ENCODE peak calls at places on chromosomes 7 and 10, in six cellular contexts. H, X, B, K, U and F are unnamed samples.

GRCh38 chr7:17058568-17058967 is 176.8 kb upstream of the AGR3 start:
- DNase-seq in H (no peak), X (peak), B (peak), K (no peak), U (no peak), F (no peak)

GRCh38 chr7:106418526-106418925 is 133.7 kb upstream of the NAMPT start:
- DNase-seq in H (no peak), X (peak), B (peak), K (peak), U (no peak), F (no peak)

GRCh38 chr7:113710310-113711106 is 208.3 kb downstream of the PPP1R3A start:
- DNase-seq in H (peak), X (peak), B (peak), K (peak), U (no peak), F (peak)

GRCh38 chr10:821322-821721 is 110.2 kb downstream of the LARP4B start:
- DNase-seq in H (no peak), X (peak), B (peak), K (no peak), U (no peak), F (no peak)

GRCh38 chr10:116765549-116766162 is 23.3 kb upstream of the HSPA12A start:
- DNase-seq in H (peak), X (peak), B (peak), K (no peak), U (peak), F (peak)

GRCh38 chr10:124007102-124007772 is 86.2 kb downstream of the CHST15 start:
- DNase-seq in H (no peak), X (no peak), B (no peak), K (no peak), U (no peak), F (no peak)

GRCh38 chr10:86440874-86441838 is 74.6 kb upstream of the GRID1 start:
- DNase-seq in H (no peak), X (peak), B (peak), K (peak), U (no peak), F (no peak)

GRCh38 chr10:58217612-58218011 is 50.1 kb downstream of the IPMK start:
- DNase-seq in H (no peak), X (peak), B (peak), K (no peak), U (no peak), F (no peak)

GRCh38 chr7:92304406-92304893 is 58.7 kb downstream of the ANKIB1 start:
- DNase-seq in H (no peak), X (no peak), B (no peak), K (no peak), U (no peak), F (no peak)

GRCh38 chr7:147485660-147486210 is 1104.8 kb upstream of the C7orf33 start:
- DNase-seq in H (no peak), X (no peak), B (no peak), K (no peak), U (no peak), F (no peak)

GRCh38 chr7:94375713-94376112 is 19.0 kb upstream of the COL1A2 start:
- DNase-seq in H (no peak), X (peak), B (peak), K (peak), U (no peak), F (no peak)

GRCh38 chr7:94374231-94374630 is 20.5 kb upstream of the COL1A2 start:
- DNase-seq in H (no peak), X (peak), B (peak), K (peak), U (no peak), F (no peak)

GRCh38 chr7:94376281-94376680 is 18.4 kb upstream of the COL1A2 start:
- DNase-seq in H (no peak), X (no peak), B (no peak), K (no peak), U (no peak), F (no peak)

GRCh38 chr7:94375167-94375566 is 19.5 kb upstream of the COL1A2 start:
- DNase-seq in H (no peak), X (peak), B (peak), K (peak), U (no peak), F (no peak)

DNA sequence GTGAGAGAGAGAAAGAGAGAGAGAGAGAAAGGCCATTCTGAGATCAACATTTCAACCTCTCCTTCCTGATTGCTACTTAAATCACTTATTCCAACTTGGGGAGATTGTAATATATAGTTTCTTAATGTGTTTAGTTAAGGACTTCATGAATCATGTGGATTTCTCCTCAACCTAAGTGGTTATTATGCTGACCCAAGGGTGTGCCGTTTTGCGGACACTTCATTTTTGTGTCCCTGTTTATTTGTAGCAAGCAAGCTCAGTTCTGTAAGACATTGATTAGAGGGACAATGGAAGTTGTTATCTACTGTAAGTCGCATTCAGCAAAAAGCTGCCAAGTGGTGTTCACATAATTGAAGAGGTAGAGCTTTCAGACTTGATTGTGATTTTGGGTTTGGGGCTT is 20.0 kb upstream of the COL1A2 start:
- DNase-seq in H (no peak), X (peak), B (peak), K (no peak), U (no peak), F (no peak)
- H3K4me3 ChIP-seq in H (no peak), X (peak), B (peak), K (peak), U (no peak), F (no peak)

DNA sequence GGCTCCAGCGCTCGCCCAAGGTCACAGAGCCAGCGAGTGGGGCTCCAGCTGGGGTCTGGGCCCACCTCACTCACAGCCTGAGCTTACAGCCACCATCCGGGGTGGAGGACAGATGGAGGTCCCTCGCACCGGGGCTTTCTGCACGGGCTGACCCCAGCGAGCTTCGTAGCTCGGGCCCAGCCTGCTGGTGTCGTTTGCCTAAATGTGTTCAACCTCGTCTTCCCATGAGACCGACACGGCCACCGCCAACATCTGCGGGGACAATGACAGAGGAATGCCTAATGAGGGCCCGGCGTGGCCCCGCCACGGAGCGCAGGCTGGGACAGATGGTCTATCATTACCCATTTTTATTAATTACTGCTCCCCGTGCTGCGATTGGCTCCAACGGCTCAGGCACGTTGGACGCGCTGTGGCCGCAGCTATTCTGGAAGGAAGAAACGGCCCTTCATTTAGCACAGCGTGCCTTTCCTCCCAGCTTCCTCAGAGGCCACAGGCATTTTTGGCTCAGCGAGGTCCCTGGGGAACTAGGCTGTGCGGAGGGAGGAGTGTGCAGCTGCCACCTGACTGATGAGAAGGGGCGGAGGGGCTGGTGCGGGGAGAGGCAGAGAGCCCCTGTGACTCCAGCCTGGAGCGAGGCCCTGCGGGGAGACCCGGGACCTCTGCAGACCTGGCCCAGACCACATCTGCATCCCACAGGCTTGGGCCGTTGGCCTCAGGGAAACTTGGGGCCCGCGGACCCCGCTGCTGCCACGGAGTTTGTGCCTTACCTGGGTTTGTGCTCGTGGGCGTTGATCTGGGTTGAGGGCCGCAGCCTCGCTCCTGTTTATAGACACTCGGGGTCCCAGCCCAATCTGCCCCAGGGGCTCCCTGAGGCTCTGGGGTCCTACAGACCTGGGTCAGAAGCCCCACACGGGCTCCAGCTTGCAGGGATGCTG is 22.9 kb upstream of the ELFN1 start:
- DNase-seq in H (no peak), X (peak), B (peak), K (no peak), U (no peak), F (no peak)
- H3K4me3 ChIP-seq in H (no peak), X (no peak), B (no peak), K (no peak), U (no peak), F (no peak)

DNA sequence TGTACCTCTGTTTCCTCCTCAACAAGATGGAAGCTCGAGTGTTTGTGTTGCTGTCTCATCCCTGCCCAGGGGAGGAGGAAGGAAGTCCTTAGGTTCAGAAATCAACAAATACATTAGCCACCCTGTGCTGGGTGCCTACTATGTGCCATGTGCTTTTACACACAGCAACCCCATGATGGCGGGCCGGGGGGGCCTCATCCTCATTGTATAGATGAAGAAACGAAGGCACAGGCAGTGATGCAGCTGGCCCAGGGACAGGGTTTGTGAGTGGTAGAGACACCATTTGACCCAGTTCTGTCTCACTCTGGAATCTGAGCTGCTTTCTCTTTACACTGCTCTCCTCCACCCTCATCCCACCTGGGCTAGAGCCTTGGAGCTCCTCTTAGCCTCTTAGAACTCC is 1.9 kb upstream of the CALHM2 start:
- DNase-seq in H (no peak), X (no peak), B (no peak), K (no peak), U (no peak), F (no peak)
- H3K4me3 ChIP-seq in H (no peak), X (no peak), B (no peak), K (no peak), U (no peak), F (no peak)

DNA sequence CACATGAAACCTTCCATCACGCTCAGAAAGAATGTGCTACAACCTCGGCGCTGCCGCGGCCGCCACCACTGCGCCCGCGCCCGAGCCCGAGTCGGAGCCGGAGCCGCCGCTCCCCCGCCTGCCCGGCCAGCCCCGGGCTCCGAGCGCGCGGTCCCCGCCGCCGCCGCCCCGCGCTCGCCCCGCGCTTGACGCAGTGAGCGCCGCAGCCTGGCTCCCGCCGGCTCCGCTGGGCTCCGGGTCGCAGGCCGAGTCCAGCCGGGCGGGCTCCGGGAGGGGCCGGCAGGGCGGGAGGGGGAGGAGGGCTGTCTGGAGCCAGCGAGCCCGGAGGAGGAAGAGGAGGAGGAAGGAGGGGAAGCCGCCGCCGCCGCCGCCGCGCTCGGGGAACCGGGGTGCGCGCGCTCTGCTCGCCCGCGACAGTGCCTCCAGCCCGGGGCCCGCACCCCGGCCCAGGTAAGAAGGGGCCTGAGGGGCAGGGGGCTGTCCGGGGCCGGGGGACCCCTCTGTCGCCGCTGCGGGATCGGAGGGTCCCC is 4.3 kb upstream of the ELFN1 start:
- DNase-seq in H (no peak), X (peak), B (no peak), K (no peak), U (peak), F (no peak)
- H3K4me3 ChIP-seq in H (no peak), X (peak), B (peak), K (peak), U (peak), F (no peak)

DNA sequence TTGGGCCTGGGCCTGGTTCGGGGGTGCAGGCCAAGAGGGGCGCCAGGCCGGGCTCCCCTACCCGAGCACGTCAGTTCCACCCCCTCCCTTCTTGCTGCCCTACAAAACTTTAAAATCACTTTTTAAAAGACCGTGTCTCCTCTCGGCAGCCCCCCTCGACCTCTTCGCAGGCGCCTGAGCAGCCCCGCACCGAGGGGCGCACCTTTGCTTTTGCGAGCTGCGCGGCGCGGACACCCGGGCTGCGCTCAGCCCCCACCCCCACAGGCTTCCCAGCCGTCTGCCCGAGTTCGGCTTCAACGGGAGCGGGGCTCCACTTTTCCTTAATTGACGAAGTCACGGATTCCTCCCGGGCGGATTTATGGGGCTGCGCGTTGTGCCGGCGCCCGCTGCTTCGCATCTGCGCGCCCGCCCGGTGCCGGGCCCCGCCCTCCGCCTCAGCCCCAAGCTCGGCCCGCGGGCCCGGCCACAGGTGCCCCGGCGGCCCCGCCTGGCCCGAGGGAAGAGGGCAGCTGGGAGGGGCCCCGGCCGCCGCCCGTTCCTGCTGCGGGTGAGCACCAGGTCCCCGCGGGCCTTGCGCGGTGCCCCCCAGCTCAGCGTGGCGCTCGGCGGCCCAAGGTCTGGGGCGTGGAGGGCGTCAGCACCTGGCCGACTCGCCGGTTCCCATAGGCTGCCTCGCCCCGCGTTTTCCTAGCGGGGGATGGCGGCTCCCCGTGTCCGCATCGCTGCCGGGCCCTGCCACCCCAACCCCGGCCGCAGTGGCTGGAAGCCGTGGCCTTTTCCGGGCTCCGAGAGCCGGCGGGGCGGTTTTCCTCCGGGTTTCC is 10.8 kb upstream of the MNX1 start:
- DNase-seq in H (no peak), X (no peak), B (no peak), K (no peak), U (no peak), F (no peak)
- H3K4me3 ChIP-seq in H (no peak), X (no peak), B (no peak), K (no peak), U (no peak), F (no peak)

GRCh38 chr10:14564268-14564744 is 210.4 kb downstream of the FAM107B start:
- DNase-seq in H (peak), X (no peak), B (no peak), K (no peak), U (no peak), F (peak)

GRCh38 chr10:14565199-14565598 is 209.5 kb downstream of the FAM107B start:
- DNase-seq in H (no peak), X (no peak), B (no peak), K (no peak), U (no peak), F (no peak)

GRCh38 chr10:14562615-14563214 is 212.0 kb downstream of the FAM107B start:
- DNase-seq in H (no peak), X (no peak), B (no peak), K (no peak), U (no peak), F (no peak)

GRCh38 chr10:14562197-14562596 is 212.5 kb downstream of the FAM107B start:
- DNase-seq in H (no peak), X (no peak), B (no peak), K (no peak), U (no peak), F (no peak)

DNA sequence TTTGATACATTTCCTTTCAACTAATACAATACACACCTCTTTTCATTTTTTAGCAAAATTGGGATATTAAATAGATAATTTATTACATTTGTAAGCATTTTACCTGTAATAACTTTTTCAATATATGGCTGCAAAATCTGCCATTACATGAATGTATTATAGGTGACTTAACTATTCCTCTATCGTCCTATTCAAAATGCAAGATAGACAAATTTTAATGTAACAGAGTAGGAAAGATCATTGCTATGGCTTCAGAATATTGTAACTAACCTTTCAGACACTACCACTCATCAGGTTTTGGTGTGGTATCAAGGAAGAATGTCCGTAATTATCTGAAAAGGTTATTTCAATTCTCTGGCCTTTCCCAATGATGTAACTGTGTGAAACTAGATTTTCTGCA is 211.3 kb downstream of the FAM107B start:
- DNase-seq in H (no peak), X (no peak), B (no peak), K (no peak), U (no peak), F (no peak)
- H3K4me3 ChIP-seq in H (peak), X (no peak), B (no peak), K (no peak), U (peak), F (peak)